ENCODE peak calls at places on chromosomes 4 and X, in five cellular contexts. One of them, this sample, is unnamed.

GRCh38 chr4:173332963-173333657 is 1.0 kb downstream of the HMGB2 start:
- DNase-seq in foreskin fibroblast: no peak
- DNase-seq in HCEC 1CT: no peak
- DNase-seq in NCI-H2081: no peak
- DNase-seq in HuH-7: no peak
- DNase-seq in this sample: no peak

GRCh38 chr4:138242076-138242829 is at the start of gene SLC7A11:
- DNase-seq in foreskin fibroblast: peak
- DNase-seq in HCEC 1CT: peak
- DNase-seq in NCI-H2081: peak
- DNase-seq in HuH-7: peak
- DNase-seq in this sample: peak

GRCh38 chr4:5395781-5396180 is 312.6 kb downstream of the EVC2 start:
- DNase-seq in foreskin fibroblast: no peak
- DNase-seq in HCEC 1CT: no peak
- DNase-seq in NCI-H2081: no peak
- DNase-seq in HuH-7: no peak
- DNase-seq in this sample: no peak

GRCh38 chrX:54496517-54496852 is 451 bp upstream of the FGD1 start:
- DNase-seq in foreskin fibroblast: no peak
- DNase-seq in HCEC 1CT: no peak
- DNase-seq in NCI-H2081: no peak
- DNase-seq in HuH-7: no peak
- DNase-seq in this sample: no peak

GRCh38 chrX:48976086-48976485 is 4.4 kb upstream of the KCND1 start:
- DNase-seq in foreskin fibroblast: no peak
- DNase-seq in HCEC 1CT: no peak
- DNase-seq in NCI-H2081: no peak
- DNase-seq in HuH-7: no peak
- DNase-seq in this sample: no peak

GRCh38 chrX:24426921-24427746 is 38.0 kb upstream of the PDK3 start:
- DNase-seq in foreskin fibroblast: no peak
- DNase-seq in HCEC 1CT: no peak
- DNase-seq in NCI-H2081: no peak
- DNase-seq in HuH-7: no peak
- DNase-seq in this sample: no peak

GRCh38 chrX:45851434-45851991 is 650.8 kb upstream of the DIPK2B start:
- DNase-seq in foreskin fibroblast: no peak
- DNase-seq in HCEC 1CT: peak
- DNase-seq in NCI-H2081: peak
- DNase-seq in HuH-7: no peak
- DNase-seq in this sample: peak

GRCh38 chr4:105474110-105474518 is 252 bp upstream of the PPA2 start:
- DNase-seq in foreskin fibroblast: peak
- DNase-seq in HCEC 1CT: no peak
- DNase-seq in NCI-H2081: no peak
- DNase-seq in HuH-7: peak
- DNase-seq in this sample: peak

GRCh38 chr4:129129143-129129542 is 33.2 kb downstream of the C4orf33 start:
- DNase-seq in foreskin fibroblast: no peak
- DNase-seq in HCEC 1CT: no peak
- DNase-seq in NCI-H2081: no peak
- DNase-seq in HuH-7: no peak
- DNase-seq in this sample: no peak

GRCh38 chrX:28787206-28787605 is 200.0 kb downstream of the IL1RAPL1 start:
- DNase-seq in foreskin fibroblast: no peak
- DNase-seq in HCEC 1CT: peak
- DNase-seq in NCI-H2081: no peak
- DNase-seq in HuH-7: no peak
- DNase-seq in this sample: peak

GRCh38 chrX:41688835-41689234 is at the start of gene GPR34:
- DNase-seq in foreskin fibroblast: no peak
- DNase-seq in HCEC 1CT: no peak
- DNase-seq in NCI-H2081: no peak
- DNase-seq in HuH-7: no peak
- DNase-seq in this sample: no peak

GRCh38 chrX:149221246-149221645 is 283.9 kb downstream of the IDS start:
- DNase-seq in foreskin fibroblast: no peak
- DNase-seq in HCEC 1CT: no peak
- DNase-seq in NCI-H2081: no peak
- DNase-seq in HuH-7: no peak
- DNase-seq in this sample: no peak

GRCh38 chr4:159006202-159006601 is 96.7 kb upstream of the RAPGEF2 start:
- DNase-seq in foreskin fibroblast: peak
- DNase-seq in HCEC 1CT: no peak
- DNase-seq in NCI-H2081: peak
- DNase-seq in HuH-7: peak
- DNase-seq in this sample: no peak

GRCh38 chr4:16448240-16448639 is 222.0 kb upstream of the TAPT1 start:
- DNase-seq in foreskin fibroblast: no peak
- DNase-seq in HCEC 1CT: no peak
- DNase-seq in NCI-H2081: no peak
- DNase-seq in HuH-7: no peak
- DNase-seq in this sample: no peak